ENCODE peak calls at places on chromosomes 3 and 15, in ten cellular contexts. One of them, this sample, is unnamed.

GRCh38 chr15:65773386-65774111 is 18.5 kb downstream of the DENND4A start:
- DNase-seq in progenitor cell of endocrine pancreas: no peak
- DNase-seq in retinal pigment epithelial cell: no peak
- DNase-seq in fibroblast of mammary gland: no peak
- DNase-seq in cardiac muscle cell: no peak
- DNase-seq in right lobe of liver: no peak
- DNase-seq in endothelial cell: no peak
- DNase-seq in adrenal gland: no peak
- DNase-seq in esophagus squamous epithelium: no peak
- DNase-seq in activated B cell treated with CpG ODN at 0.5 μM for 24 hours: no peak
- DNase-seq in this sample: no peak

GRCh38 chr3:45224824-45225464 is 1.1 kb downstream of the TMEM158 start:
- DNase-seq in endothelial cell: peak
- DNase-seq in right lobe of liver: peak
- DNase-seq in cardiac muscle cell: peak
- DNase-seq in retinal pigment epithelial cell: no peak
- DNase-seq in progenitor cell of endocrine pancreas: peak
- DNase-seq in esophagus squamous epithelium: no peak
- DNase-seq in adrenal gland: peak
- DNase-seq in activated B cell treated with CpG ODN at 0.5 μM for 24 hours: peak
- DNase-seq in fibroblast of mammary gland: peak
- DNase-seq in this sample: peak

GRCh38 chr3:4494807-4495200 is 1.7 kb downstream of the ITPR1 start:
- DNase-seq in cardiac muscle cell: no peak
- DNase-seq in right lobe of liver: no peak
- DNase-seq in endothelial cell: no peak
- DNase-seq in progenitor cell of endocrine pancreas: no peak
- DNase-seq in fibroblast of mammary gland: no peak
- DNase-seq in retinal pigment epithelial cell: no peak
- DNase-seq in activated B cell treated with CpG ODN at 0.5 μM for 24 hours: no peak
- DNase-seq in adrenal gland: no peak
- DNase-seq in esophagus squamous epithelium: no peak
- DNase-seq in this sample: no peak

GRCh38 chr3:43537206-43537605 is 84.6 kb downstream of the ANO10 start:
- DNase-seq in activated B cell treated with CpG ODN at 0.5 μM for 24 hours: no peak
- DNase-seq in cardiac muscle cell: peak
- DNase-seq in retinal pigment epithelial cell: no peak
- DNase-seq in esophagus squamous epithelium: no peak
- DNase-seq in endothelial cell: no peak
- DNase-seq in right lobe of liver: no peak
- DNase-seq in progenitor cell of endocrine pancreas: no peak
- DNase-seq in adrenal gland: no peak
- DNase-seq in fibroblast of mammary gland: no peak
- DNase-seq in this sample: no peak

GRCh38 chr15:69107025-69107620 is 53.3 kb upstream of the GLCE start:
- DNase-seq in cardiac muscle cell: no peak
- DNase-seq in retinal pigment epithelial cell: peak
- DNase-seq in right lobe of liver: no peak
- DNase-seq in activated B cell treated with CpG ODN at 0.5 μM for 24 hours: no peak
- DNase-seq in progenitor cell of endocrine pancreas: no peak
- DNase-seq in endothelial cell: no peak
- DNase-seq in fibroblast of mammary gland: no peak
- DNase-seq in esophagus squamous epithelium: no peak
- DNase-seq in adrenal gland: no peak
- DNase-seq in this sample: no peak

GRCh38 chr15:67839358-67839928 is 402 bp downstream of the RNU6-1 start:
- DNase-seq in cardiac muscle cell: no peak
- DNase-seq in activated B cell treated with CpG ODN at 0.5 μM for 24 hours: peak
- DNase-seq in retinal pigment epithelial cell: no peak
- DNase-seq in fibroblast of mammary gland: peak
- DNase-seq in endothelial cell: no peak
- DNase-seq in right lobe of liver: no peak
- DNase-seq in progenitor cell of endocrine pancreas: no peak
- DNase-seq in esophagus squamous epithelium: no peak
- DNase-seq in adrenal gland: no peak
- DNase-seq in this sample: no peak

GRCh38 chr15:68054658-68055223 is 626 bp downstream of the PIAS1 start:
- DNase-seq in endothelial cell: peak
- DNase-seq in right lobe of liver: peak
- DNase-seq in adrenal gland: peak
- DNase-seq in fibroblast of mammary gland: peak
- DNase-seq in progenitor cell of endocrine pancreas: peak
- DNase-seq in activated B cell treated with CpG ODN at 0.5 μM for 24 hours: no peak
- DNase-seq in retinal pigment epithelial cell: no peak
- DNase-seq in esophagus squamous epithelium: no peak
- DNase-seq in cardiac muscle cell: peak
- DNase-seq in this sample: peak

GRCh38 chr3:99402755-99403154 is 235.6 kb upstream of the COL8A1 start:
- DNase-seq in cardiac muscle cell: no peak
- DNase-seq in retinal pigment epithelial cell: no peak
- DNase-seq in endothelial cell: no peak
- DNase-seq in progenitor cell of endocrine pancreas: no peak
- DNase-seq in fibroblast of mammary gland: no peak
- DNase-seq in esophagus squamous epithelium: no peak
- DNase-seq in activated B cell treated with CpG ODN at 0.5 μM for 24 hours: no peak
- DNase-seq in adrenal gland: no peak
- DNase-seq in right lobe of liver: no peak
- DNase-seq in this sample: no peak

GRCh38 chr15:44729394-44729913 is 6.9 kb upstream of the TRIM69 start:
- DNase-seq in activated B cell treated with CpG ODN at 0.5 μM for 24 hours: no peak
- DNase-seq in right lobe of liver: no peak
- DNase-seq in cardiac muscle cell: no peak
- DNase-seq in adrenal gland: no peak
- DNase-seq in esophagus squamous epithelium: no peak
- DNase-seq in endothelial cell: no peak
- DNase-seq in fibroblast of mammary gland: peak
- DNase-seq in retinal pigment epithelial cell: no peak
- DNase-seq in progenitor cell of endocrine pancreas: no peak
- DNase-seq in this sample: no peak

GRCh38 chr15:39553947-39554731 is 26.7 kb upstream of the THBS1 start:
- DNase-seq in adrenal gland: no peak
- DNase-seq in progenitor cell of endocrine pancreas: no peak
- DNase-seq in retinal pigment epithelial cell: no peak
- DNase-seq in fibroblast of mammary gland: no peak
- DNase-seq in right lobe of liver: no peak
- DNase-seq in esophagus squamous epithelium: no peak
- DNase-seq in endothelial cell: no peak
- DNase-seq in activated B cell treated with CpG ODN at 0.5 μM for 24 hours: no peak
- DNase-seq in cardiac muscle cell: no peak
- DNase-seq in this sample: no peak

GRCh38 chr3:65953301-65953812 is 85.4 kb downstream of the MAGI1 start:
- DNase-seq in retinal pigment epithelial cell: peak
- DNase-seq in cardiac muscle cell: peak
- DNase-seq in right lobe of liver: peak
- DNase-seq in activated B cell treated with CpG ODN at 0.5 μM for 24 hours: no peak
- DNase-seq in esophagus squamous epithelium: no peak
- DNase-seq in adrenal gland: peak
- DNase-seq in endothelial cell: no peak
- DNase-seq in progenitor cell of endocrine pancreas: peak
- DNase-seq in fibroblast of mammary gland: no peak
- DNase-seq in this sample: no peak

GRCh38 chr15:89766357-89767311 is 9.5 kb upstream of the MESP2 start:
- DNase-seq in esophagus squamous epithelium: no peak
- DNase-seq in progenitor cell of endocrine pancreas: no peak
- DNase-seq in adrenal gland: no peak
- DNase-seq in retinal pigment epithelial cell: no peak
- DNase-seq in cardiac muscle cell: no peak
- DNase-seq in activated B cell treated with CpG ODN at 0.5 μM for 24 hours: no peak
- DNase-seq in endothelial cell: no peak
- DNase-seq in fibroblast of mammary gland: no peak
- DNase-seq in right lobe of liver: no peak
- DNase-seq in this sample: no peak

GRCh38 chr15:95259513-95259912 is 1028.2 kb downstream of the MCTP2 start:
- DNase-seq in progenitor cell of endocrine pancreas: peak
- DNase-seq in activated B cell treated with CpG ODN at 0.5 μM for 24 hours: no peak
- DNase-seq in cardiac muscle cell: peak
- DNase-seq in fibroblast of mammary gland: peak
- DNase-seq in retinal pigment epithelial cell: no peak
- DNase-seq in esophagus squamous epithelium: no peak
- DNase-seq in adrenal gland: peak
- DNase-seq in endothelial cell: peak
- DNase-seq in right lobe of liver: no peak
- DNase-seq in this sample: peak

GRCh38 chr15:71380345-71380744 is 265.1 kb downstream of the THSD4 start:
- DNase-seq in fibroblast of mammary gland: no peak
- DNase-seq in retinal pigment epithelial cell: no peak
- DNase-seq in adrenal gland: no peak
- DNase-seq in cardiac muscle cell: no peak
- DNase-seq in right lobe of liver: no peak
- DNase-seq in activated B cell treated with CpG ODN at 0.5 μM for 24 hours: no peak
- DNase-seq in esophagus squamous epithelium: no peak
- DNase-seq in endothelial cell: no peak
- DNase-seq in progenitor cell of endocrine pancreas: no peak
- DNase-seq in this sample: no peak

GRCh38 chr3:119624002-119624401 is 26.3 kb downstream of the PLA1A start:
- DNase-seq in adrenal gland: no peak
- DNase-seq in fibroblast of mammary gland: no peak
- DNase-seq in right lobe of liver: no peak
- DNase-seq in progenitor cell of endocrine pancreas: no peak
- DNase-seq in retinal pigment epithelial cell: no peak
- DNase-seq in cardiac muscle cell: no peak
- DNase-seq in activated B cell treated with CpG ODN at 0.5 μM for 24 hours: no peak
- DNase-seq in endothelial cell: no peak
- DNase-seq in esophagus squamous epithelium: no peak
- DNase-seq in this sample: no peak

GRCh38 chr3:171842864-171843511 is at the start of gene TMEM212:
- DNase-seq in esophagus squamous epithelium: no peak
- DNase-seq in progenitor cell of endocrine pancreas: no peak
- DNase-seq in retinal pigment epithelial cell: peak
- DNase-seq in endothelial cell: no peak
- DNase-seq in right lobe of liver: no peak
- DNase-seq in activated B cell treated with CpG ODN at 0.5 μM for 24 hours: no peak
- DNase-seq in cardiac muscle cell: no peak
- DNase-seq in adrenal gland: no peak
- DNase-seq in fibroblast of mammary gland: peak
- DNase-seq in this sample: no peak

GRCh38 chr3:117059054-117059989 is 349.7 kb downstream of the TUSC7 start:
- DNase-seq in activated B cell treated with CpG ODN at 0.5 μM for 24 hours: no peak
- DNase-seq in adrenal gland: no peak
- DNase-seq in endothelial cell: no peak
- DNase-seq in fibroblast of mammary gland: peak
- DNase-seq in progenitor cell of endocrine pancreas: no peak
- DNase-seq in right lobe of liver: no peak
- DNase-seq in retinal pigment epithelial cell: no peak
- DNase-seq in cardiac muscle cell: peak
- DNase-seq in esophagus squamous epithelium: no peak
- DNase-seq in this sample: no peak

GRCh38 chr15:45129651-45130129 is at the start of the genes DUOX1 and DUOXA1:
- DNase-seq in retinal pigment epithelial cell: no peak
- DNase-seq in fibroblast of mammary gland: no peak
- DNase-seq in activated B cell treated with CpG ODN at 0.5 μM for 24 hours: no peak
- DNase-seq in adrenal gland: peak
- DNase-seq in right lobe of liver: peak
- DNase-seq in esophagus squamous epithelium: no peak
- DNase-seq in progenitor cell of endocrine pancreas: no peak
- DNase-seq in endothelial cell: peak
- DNase-seq in cardiac muscle cell: peak
- DNase-seq in this sample: no peak

GRCh38 chr3:117200962-117201361 is 491.4 kb downstream of the TUSC7 start:
- DNase-seq in adrenal gland: no peak
- DNase-seq in fibroblast of mammary gland: no peak
- DNase-seq in right lobe of liver: no peak
- DNase-seq in esophagus squamous epithelium: no peak
- DNase-seq in retinal pigment epithelial cell: no peak
- DNase-seq in activated B cell treated with CpG ODN at 0.5 μM for 24 hours: no peak
- DNase-seq in progenitor cell of endocrine pancreas: no peak
- DNase-seq in cardiac muscle cell: no peak
- DNase-seq in endothelial cell: no peak
- DNase-seq in this sample: no peak

DNA sequence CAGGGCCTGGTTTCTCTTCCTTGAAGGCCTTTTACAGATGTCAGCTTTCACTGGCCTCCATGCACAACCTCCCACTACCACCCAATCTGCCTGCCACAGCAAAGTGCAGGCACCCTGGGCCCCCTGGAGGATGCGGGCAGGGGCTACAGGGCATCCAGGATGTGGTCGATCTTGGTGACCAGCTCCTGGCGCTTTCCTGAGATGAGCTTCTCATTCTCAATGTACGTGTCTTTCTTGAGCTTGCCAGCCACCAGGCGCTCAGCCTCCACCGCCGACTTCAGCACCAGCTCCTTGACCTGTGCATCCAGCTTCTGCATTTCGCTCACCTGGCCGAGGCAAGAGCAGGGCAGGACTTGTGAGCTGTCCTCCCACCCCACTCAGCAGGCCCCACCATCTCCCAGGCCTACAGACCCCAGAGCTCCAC is 30.3 kb downstream of the RPN1 start:
- DNase-seq in endothelial cell: no peak
- DNase-seq in progenitor cell of endocrine pancreas: no peak
- DNase-seq in adrenal gland: no peak
- DNase-seq in activated B cell treated with CpG ODN at 0.5 μM for 24 hours: no peak
- DNase-seq in retinal pigment epithelial cell: no peak
- DNase-seq in fibroblast of mammary gland: no peak
- DNase-seq in esophagus squamous epithelium: no peak
- DNase-seq in right lobe of liver: no peak
- DNase-seq in cardiac muscle cell: no peak
- DNase-seq in this sample: no peak
- TF ChIP-seq CTCF in endothelial cell: no peak
- TF ChIP-seq CTCF in progenitor cell of endocrine pancreas: peak
- TF ChIP-seq CTCF in adrenal gland: no peak
- TF ChIP-seq CTCF in activated B cell treated with CpG ODN at 0.5 μM for 24 hours: no peak
- TF ChIP-seq CTCF in retinal pigment epithelial cell: peak
- TF ChIP-seq CTCF in fibroblast of mammary gland: no peak
- TF ChIP-seq CTCF in esophagus squamous epithelium: no peak
- TF ChIP-seq CTCF in right lobe of liver: no peak
- TF ChIP-seq CTCF in cardiac muscle cell: no peak
- TF ChIP-seq CTCF in this sample: no peak

GRCh38 chr15:33201376-33202189 is 7.1 kb upstream of the FMN1 start:
- DNase-seq in adrenal gland: peak
- DNase-seq in fibroblast of mammary gland: peak
- DNase-seq in right lobe of liver: peak
- DNase-seq in endothelial cell: peak
- DNase-seq in progenitor cell of endocrine pancreas: peak
- DNase-seq in cardiac muscle cell: peak
- DNase-seq in activated B cell treated with CpG ODN at 0.5 μM for 24 hours: peak
- DNase-seq in esophagus squamous epithelium: no peak
- DNase-seq in retinal pigment epithelial cell: peak
- DNase-seq in this sample: peak
- TF ChIP-seq CTCF in adrenal gland: peak
- TF ChIP-seq CTCF in fibroblast of mammary gland: peak
- TF ChIP-seq CTCF in right lobe of liver: no peak
- TF ChIP-seq CTCF in endothelial cell: no peak
- TF ChIP-seq CTCF in progenitor cell of endocrine pancreas: peak
- TF ChIP-seq CTCF in cardiac muscle cell: no peak
- TF ChIP-seq CTCF in activated B cell treated with CpG ODN at 0.5 μM for 24 hours: no peak
- TF ChIP-seq CTCF in esophagus squamous epithelium: no peak
- TF ChIP-seq CTCF in retinal pigment epithelial cell: peak
- TF ChIP-seq CTCF in this sample: no peak

GRCh38 chr3:186260726-186261125 is 101.3 kb downstream of the DGKG start:
- DNase-seq in cardiac muscle cell: no peak
- DNase-seq in right lobe of liver: no peak
- DNase-seq in fibroblast of mammary gland: no peak
- DNase-seq in adrenal gland: no peak
- DNase-seq in endothelial cell: no peak
- DNase-seq in activated B cell treated with CpG ODN at 0.5 μM for 24 hours: no peak
- DNase-seq in esophagus squamous epithelium: no peak
- DNase-seq in progenitor cell of endocrine pancreas: no peak
- DNase-seq in retinal pigment epithelial cell: no peak
- DNase-seq in this sample: no peak
- TF ChIP-seq CTCF in cardiac muscle cell: no peak
- TF ChIP-seq CTCF in right lobe of liver: no peak
- TF ChIP-seq CTCF in fibroblast of mammary gland: no peak
- TF ChIP-seq CTCF in adrenal gland: no peak
- TF ChIP-seq CTCF in endothelial cell: no peak
- TF ChIP-seq CTCF in activated B cell treated with CpG ODN at 0.5 μM for 24 hours: no peak
- TF ChIP-seq CTCF in esophagus squamous epithelium: no peak
- TF ChIP-seq CTCF in progenitor cell of endocrine pancreas: no peak
- TF ChIP-seq CTCF in retinal pigment epithelial cell: no peak
- TF ChIP-seq CTCF in this sample: no peak

GRCh38 chr3:81237193-81237592 is 524.3 kb downstream of the GBE1 start:
- DNase-seq in endothelial cell: no peak
- DNase-seq in fibroblast of mammary gland: no peak
- DNase-seq in progenitor cell of endocrine pancreas: no peak
- DNase-seq in right lobe of liver: no peak
- DNase-seq in adrenal gland: no peak
- DNase-seq in retinal pigment epithelial cell: no peak
- DNase-seq in activated B cell treated with CpG ODN at 0.5 μM for 24 hours: no peak
- DNase-seq in cardiac muscle cell: no peak
- DNase-seq in esophagus squamous epithelium: no peak
- DNase-seq in this sample: no peak
- TF ChIP-seq CTCF in endothelial cell: no peak
- TF ChIP-seq CTCF in fibroblast of mammary gland: no peak
- TF ChIP-seq CTCF in progenitor cell of endocrine pancreas: no peak
- TF ChIP-seq CTCF in right lobe of liver: no peak
- TF ChIP-seq CTCF in adrenal gland: no peak
- TF ChIP-seq CTCF in retinal pigment epithelial cell: no peak
- TF ChIP-seq CTCF in activated B cell treated with CpG ODN at 0.5 μM for 24 hours: no peak
- TF ChIP-seq CTCF in cardiac muscle cell: no peak
- TF ChIP-seq CTCF in esophagus squamous epithelium: no peak
- TF ChIP-seq CTCF in this sample: no peak